ENCODE peak calls at places on chromosome 9, in nine cellular contexts. T is activated CD4-positive, alpha-beta T cell treated with anti-CD3 and anti-CD28 coated beads, Interleukin-2, amount 50 U/mL, for 1 hour; R is stimulated activated CD8-positive, alpha-beta memory T cell treated with anti-CD3 and anti-CD28 coated beads, Interleukin-15, amount 100 ng/mL, for 48 hours; Z is adrenal gland; J is GM18507; F is iPS-NIHi11; V is stromal cell of bone marrow; X is fibroblast of mammary gland; P is stimulated activated naive CD8-positive, alpha-beta T cell treated with anti-CD3 and anti-CD28 coated beads, Interleukin-15, amount 100 ng/mL, for 72 hours. E is an unnamed sample.

GRCh38 chr9:74824654-74825053 is 63.1 kb downstream of the TRPM6 start:
- DNase-seq in V (peak; percentile 25), J (no peak), R (no peak), Z (peak; percentile 88), X (peak; percentile 92), T (no peak), F (no peak), P (no peak), E (no peak)

GRCh38 chr9:137575382-137575724 is 3.4 kb downstream of the DPH7 start:
- DNase-seq in X (peak; percentile 55), Z (no peak), V (no peak), F (no peak), P (no peak), J (no peak), T (no peak), R (no peak), E (no peak)

GRCh38 chr9:112532427-112532826 is 45.8 kb downstream of the KIAA1958 start:
- DNase-seq in R (no peak), P (no peak), J (no peak), V (peak; percentile 69), X (peak; percentile 84), T (no peak), Z (peak; percentile 77), F (no peak), E (no peak)

GRCh38 chr9:77848897-77849296 is 182.7 kb downstream of the GNAQ start:
- DNase-seq in X (peak; percentile 95), F (no peak), Z (peak; percentile 92), P (no peak), T (no peak), V (peak; percentile 88), R (no peak), J (no peak), E (no peak)

GRCh38 chr9:77488439-77489126 is 159.5 kb downstream of the GNA14 start:
- DNase-seq in P (no peak), J (no peak), R (no peak), X (peak; percentile 42), T (no peak), F (peak; percentile 59), V (no peak), Z (no peak), E (no peak)

GRCh38 chr9:11312976-11313375 is 700.2 kb upstream of the PTPRD start:
- DNase-seq in R (no peak), F (no peak), P (no peak), V (no peak), X (peak; percentile 0), J (no peak), T (no peak), Z (peak; percentile 58), E (peak; percentile 22)

GRCh38 chr9:68970150-68970549 is 43.8 kb downstream of the PRKACG start:
- DNase-seq in J (no peak), R (no peak), T (no peak), X (no peak), Z (no peak), V (no peak), F (no peak), P (no peak), E (no peak)

GRCh38 chr9:111036946-111037743 is 1.1 kb downstream of the LPAR1 start:
- DNase-seq in R (no peak), Z (no peak), T (no peak), J (no peak), X (peak; percentile 56), F (no peak), V (no peak), P (no peak), E (no peak)

GRCh38 chr9:134748637-134749036 is 107.0 kb downstream of the COL5A1 start:
- DNase-seq in T (no peak), X (no peak), R (no peak), V (no peak), J (no peak), Z (no peak), P (no peak), F (no peak), E (no peak)

GRCh38 chr9:7976167-7976755 is 176.7 kb upstream of the DMAC1 start:
- DNase-seq in J (peak; percentile 38), P (peak; percentile 62), V (no peak), R (peak; percentile 35), F (no peak), X (no peak), T (peak; percentile 20), Z (no peak), E (no peak)

GRCh38 chr9:13436591-13436990 is 157.1 kb upstream of the MPDZ start:
- DNase-seq in T (no peak), F (no peak), P (no peak), Z (no peak), V (peak; percentile 27), R (no peak), J (no peak), X (peak; percentile 24), E (no peak)

GRCh38 chr9:98808411-98808815 is 943 bp downstream of the GALNT12 start:
- DNase-seq in R (no peak), V (no peak), X (no peak), Z (no peak), P (peak; percentile 17), J (no peak), F (peak; percentile 41), T (no peak), E (peak; percentile 88)

GRCh38 chr9:125227761-125228160 is 13.4 kb downstream of the HSPA5 start:
- DNase-seq in Z (no peak), X (no peak), R (no peak), F (no peak), J (no peak), T (no peak), V (no peak), P (no peak), E (no peak)

GRCh38 chr9:100426194-100426531 is 780 bp upstream of the MSANTD3 start:
- DNase-seq in V (no peak), R (no peak), Z (no peak), X (no peak), J (no peak), T (no peak), P (no peak), F (no peak), E (no peak)

GRCh38 chr9:70566066-70566465 is 151.6 kb upstream of the KLF9 start:
- DNase-seq in P (peak; percentile 27), F (no peak), J (no peak), T (no peak), X (peak; percentile 13), Z (no peak), V (no peak), R (no peak), E (no peak)

GRCh38 chr9:2166219-2166618 is 151.1 kb downstream of the SMARCA2 start:
- DNase-seq in R (no peak), T (no peak), F (no peak), X (no peak), J (no peak), P (no peak), Z (no peak), V (no peak), E (no peak)

GRCh38 chr9:127550751-127551150 is 61.3 kb upstream of the STXBP1 start:
- DNase-seq in J (no peak), F (no peak), T (no peak), R (no peak), X (no peak), P (no peak), V (no peak), Z (no peak), E (no peak)

GRCh38 chr9:88988796-88989641 is 2.2 kb upstream of the S1PR3 start:
- DNase-seq in F (no peak), X (peak; percentile 64), V (no peak), R (no peak), P (peak; percentile 36), J (no peak), T (no peak), Z (no peak), E (no peak)

GRCh38 chr9:128271112-128271511 is 4.7 kb downstream of the GOLGA2 start:
- DNase-seq in T (no peak), R (no peak), P (no peak), F (no peak), Z (no peak), X (no peak), V (no peak), J (no peak), E (no peak)

GRCh38 chr9:13292158-13292557 is 12.7 kb upstream of the MPDZ start:
- DNase-seq in P (no peak), J (no peak), T (no peak), Z (no peak), X (no peak), F (no peak), V (no peak), R (no peak), E (no peak)